ENCODE peak calls at places on chromosomes 3 and 15, in six cellular contexts. C is tibial artery, A is substantia nigra, O is Peyer's patch, D is endothelial cell of umbilical vein, I is GM23338. Y is an unnamed sample.

GRCh38 chr3:197428117-197428761 is 127.5 kb downstream of the BDH1 start:
- DNase-seq in C (no peak), A (no peak), O (peak; percentile 75), D (peak; percentile 63), I (peak; percentile 30), Y (peak; percentile 68)

GRCh38 chr3:139306078-139306477 is 37.7 kb upstream of the MRPS22 start:
- DNase-seq in C (no peak), A (no peak), O (no peak), D (no peak), I (no peak), Y (no peak)

GRCh38 chr15:91113036-91113435 is 13.0 kb downstream of the SV2B start:
- DNase-seq in C (no peak), A (no peak), O (no peak), D (no peak), I (peak; percentile 72), Y (peak; percentile 93)

GRCh38 chr3:121883507-121883906 is 10.7 kb upstream of the SLC15A2 start:
- DNase-seq in C (no peak), A (no peak), O (no peak), D (peak; percentile 44), I (peak; percentile 68), Y (peak; percentile 18)

GRCh38 chr3:99562138-99562537 is 76.3 kb upstream of the COL8A1 start:
- DNase-seq in C (no peak), A (no peak), O (no peak), D (peak; percentile 49), I (peak; percentile 60), Y (no peak)

GRCh38 chr15:43270676-43271306 is 4.1 kb upstream of the TGM5 start:
- DNase-seq in C (no peak), A (no peak), O (peak; percentile 81), D (no peak), I (no peak), Y (no peak)

GRCh38 chr3:53809764-53810400 is 36.3 kb downstream of the CHDH start:
- DNase-seq in C (peak; percentile 45), A (no peak), O (no peak), D (no peak), I (no peak), Y (no peak)

GRCh38 chr3:197790033-197790432 is 1.0 kb upstream of the LRCH3 start:
- DNase-seq in C (no peak), A (no peak), O (no peak), D (no peak), I (no peak), Y (no peak)

GRCh38 chr3:99895106-99895705 is 77.5 kb downstream of the CMSS1 start:
- DNase-seq in C (no peak), A (no peak), O (no peak), D (no peak), I (no peak), Y (no peak)

GRCh38 chr3:188900421-188900941 is 271.3 kb upstream of the TPRG1 start:
- DNase-seq in C (no peak), A (no peak), O (no peak), D (peak; percentile 94), I (no peak), Y (no peak)

GRCh38 chr15:100114526-100114925 is 227.2 kb downstream of the ADAMTS17 start:
- DNase-seq in C (no peak), A (no peak), O (no peak), D (no peak), I (peak; percentile 27), Y (no peak)

GRCh38 chr3:139935866-139936817 is 1.2 kb downstream of the CLSTN2 start:
- DNase-seq in C (no peak), A (no peak), O (peak; percentile 46), D (no peak), I (peak; percentile 71), Y (peak; percentile 53)

GRCh38 chr3:142228964-142229363 is 3.6 kb upstream of the GK5 start:
- DNase-seq in C (no peak), A (no peak), O (no peak), D (no peak), I (no peak), Y (no peak)

GRCh38 chr3:69182588-69183299 is 60.3 kb upstream of the LMOD3 start:
- DNase-seq in C (no peak), A (no peak), O (no peak), D (peak; percentile 51), I (no peak), Y (no peak)

GRCh38 chr3:69178838-69179739 is 56.7 kb upstream of the LMOD3 start:
- DNase-seq in C (no peak), A (no peak), O (no peak), D (peak; percentile 38), I (no peak), Y (no peak)

GRCh38 chr3:69179740-69180372 is 57.5 kb upstream of the LMOD3 start:
- DNase-seq in C (no peak), A (no peak), O (no peak), D (peak; percentile 59), I (no peak), Y (no peak)

GRCh38 chr3:69181592-69182211 is 59.3 kb upstream of the LMOD3 start:
- DNase-seq in C (no peak), A (peak; percentile 31), O (peak; percentile 65), D (peak; percentile 98), I (no peak), Y (no peak)

GRCh38 chr3:69180869-69181591 is 58.6 kb upstream of the LMOD3 start:
- DNase-seq in C (no peak), A (no peak), O (no peak), D (no peak), I (no peak), Y (no peak)
- H3K27ac ChIP-seq in C (no peak overlapping the region), A (peak overlapping the region; percentile 90), O (peak overlapping the region; percentile 23), D (peak overlapping the region; percentile 93), I (peak overlapping the region; percentile 30), Y (no peak overlapping the region)

GRCh38 chr3:104297617-104298016 is 1069.1 kb upstream of the ALCAM start:
- DNase-seq in C (no peak), A (no peak), O (no peak), D (no peak), I (no peak), Y (no peak)

GRCh38 chr3:104286645-104287044 is 1080.1 kb upstream of the ALCAM start:
- DNase-seq in C (no peak), A (no peak), O (no peak), D (no peak), I (no peak), Y (no peak)

GRCh38 chr3:104291437-104291851 is 1075.3 kb upstream of the ALCAM start:
- DNase-seq in C (no peak), A (no peak), O (no peak), D (peak; percentile 18), I (no peak), Y (no peak)

DNA sequence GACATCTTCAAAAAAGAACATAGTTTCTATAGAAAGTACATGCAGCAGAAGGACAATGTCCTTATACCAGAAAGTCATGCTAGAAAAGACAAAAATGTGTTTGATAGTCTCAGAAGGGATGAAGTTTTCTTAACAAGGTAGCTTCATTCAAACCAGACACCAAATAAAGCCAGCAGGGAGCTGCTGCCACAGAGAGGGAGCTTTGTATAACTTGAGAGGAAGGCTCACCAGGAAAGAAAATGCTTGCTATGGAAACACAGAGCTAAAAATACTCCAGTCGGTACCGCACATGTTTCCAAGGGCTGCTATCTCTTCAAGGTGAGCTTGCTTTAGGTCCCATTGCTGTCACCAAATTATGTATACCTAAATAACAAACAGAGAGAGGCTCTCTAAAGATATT is 1074.8 kb upstream of the ALCAM start:
- DNase-seq in C (no peak), A (no peak), O (no peak), D (no peak), I (no peak), Y (no peak)
- H3K27ac ChIP-seq in C (peak overlapping the region; percentile 1), A (no peak overlapping the region), O (no peak overlapping the region), D (no peak overlapping the region), I (no peak overlapping the region), Y (no peak overlapping the region)

GRCh38 chr3:11592460-11593298 is 51.0 kb downstream of the VGLL4 start:
- DNase-seq in C (peak; percentile 67), A (no peak), O (no peak), D (peak; percentile 80), I (no peak), Y (no peak)

GRCh38 chr3:11589706-11590105 is 54.0 kb downstream of the VGLL4 start:
- DNase-seq in C (no peak), A (no peak), O (no peak), D (no peak), I (no peak), Y (no peak)

GRCh38 chr3:11591401-11592266 is 52.1 kb downstream of the VGLL4 start:
- DNase-seq in C (peak; percentile 82), A (peak; percentile 84), O (no peak), D (peak; percentile 70), I (peak; percentile 69), Y (no peak)

GRCh38 chr3:11588755-11589154 is 55.0 kb downstream of the VGLL4 start:
- DNase-seq in C (peak; percentile 64), A (no peak), O (no peak), D (no peak), I (no peak), Y (no peak)

DNA sequence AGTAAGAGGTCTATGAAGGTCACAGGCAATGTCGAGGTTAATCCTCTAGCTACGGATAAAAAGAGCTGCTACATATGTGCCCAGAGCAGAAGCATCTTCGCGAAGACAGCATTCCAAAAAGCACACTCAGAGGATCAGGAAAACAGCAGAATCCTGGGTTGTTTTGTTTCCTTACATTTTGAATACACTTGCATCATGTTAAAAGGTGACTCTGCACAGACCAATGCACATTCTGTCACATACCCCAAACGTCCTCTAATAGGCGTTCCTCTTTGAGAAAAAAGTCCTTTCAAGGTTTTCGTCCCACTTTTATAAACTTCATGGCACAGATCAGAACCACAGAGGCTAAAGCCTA is 52.7 kb downstream of the VGLL4 start:
- DNase-seq in C (no peak), A (no peak), O (no peak), D (no peak), I (no peak), Y (no peak)
- H3K27ac ChIP-seq in C (peak overlapping the region; percentile 72), A (peak overlapping the region; percentile 88), O (peak overlapping the region; percentile 47), D (peak overlapping the region; percentile 26), I (peak overlapping the region; percentile 86), Y (peak overlapping the region; percentile 12)

GRCh38 chr3:32757618-32758374 is 60.0 kb upstream of the TRIM71 start:
- DNase-seq in C (no peak), A (no peak), O (no peak), D (no peak), I (no peak), Y (no peak)
- H3K27ac ChIP-seq in C (no peak overlapping the region), A (no peak overlapping the region), O (no peak overlapping the region), D (no peak overlapping the region), I (peak overlapping the region; percentile 12), Y (no peak overlapping the region)